ENCODE peak calls at places on chromosome 22, in eight cellular contexts. V, D, R, T, M, I, L and B are unnamed samples.

GRCh38 chr22:19598054-19598855 is 74.0 kb upstream of the CLDN5 start:
- DNase-seq in V (no peak), D (no peak), R (no peak), T (no peak), M (no peak), I (peak), L (no peak), B (no peak)

GRCh38 chr22:29716814-29717213 is 3.0 kb upstream of the CABP7 start:
- DNase-seq in V (peak), D (peak), R (peak), T (peak), M (peak), I (peak), L (peak), B (peak)

GRCh38 chr22:43978558-43978957 is 23.3 kb downstream of the SAMM50 start:
- DNase-seq in V (no peak), D (no peak), R (no peak), T (no peak), M (no peak), I (no peak), L (no peak), B (no peak)

GRCh38 chr22:41447435-41448188 is 1.0 kb upstream of the TOB2 start:
- DNase-seq in V (peak), D (no peak), R (peak), T (peak), M (peak), I (peak), L (peak), B (no peak)

GRCh38 chr22:46040471-46041465 is 63.8 kb upstream of the WNT7B start:
- DNase-seq in V (no peak), D (no peak), R (no peak), T (no peak), M (no peak), I (no peak), L (no peak), B (no peak)

GRCh38 chr22:33922268-33922667 is 2.0 kb upstream of the LARGE1 start:
- DNase-seq in V (peak), D (no peak), R (peak), T (peak), M (peak), I (no peak), L (no peak), B (no peak)

GRCh38 chr22:49272546-49273125 is 555.0 kb downstream of the BRD1 start:
- DNase-seq in V (no peak), D (no peak), R (no peak), T (no peak), M (no peak), I (no peak), L (no peak), B (no peak)

GRCh38 chr22:45073064-45073463 is 63.3 kb upstream of the PHF21B start:
- DNase-seq in V (no peak), D (no peak), R (no peak), T (no peak), M (no peak), I (no peak), L (no peak), B (no peak)

GRCh38 chr22:36362819-36363377 is 24.9 kb downstream of the MYH9 start:
- DNase-seq in V (no peak), D (no peak), R (peak), T (no peak), M (no peak), I (no peak), L (no peak), B (no peak)

GRCh38 chr22:45640291-45640940 is 31.2 kb upstream of the ATXN10 start:
- DNase-seq in V (no peak), D (no peak), R (no peak), T (no peak), M (no peak), I (no peak), L (no peak), B (no peak)

GRCh38 chr22:47593291-47593690 is 830.8 kb downstream of the TBC1D22A start:
- DNase-seq in V (no peak), D (no peak), R (no peak), T (no peak), M (no peak), I (no peak), L (no peak), B (no peak)

GRCh38 chr22:37418627-37419369 is 8.5 kb downstream of the ELFN2 start:
- DNase-seq in V (no peak), D (no peak), R (no peak), T (no peak), M (no peak), I (no peak), L (no peak), B (no peak)

GRCh38 chr22:37417737-37418348 is 9.4 kb downstream of the ELFN2 start:
- DNase-seq in V (no peak), D (no peak), R (no peak), T (peak), M (no peak), I (no peak), L (no peak), B (no peak)

GRCh38 chr22:37419916-37420655 is 7.2 kb downstream of the ELFN2 start:
- DNase-seq in V (no peak), D (no peak), R (peak), T (peak), M (no peak), I (no peak), L (no peak), B (no peak)

GRCh38 chr22:37420656-37421467 is 6.4 kb downstream of the ELFN2 start:
- DNase-seq in V (peak), D (no peak), R (peak), T (peak), M (no peak), I (no peak), L (no peak), B (no peak)

GRCh38 chr22:37419370-37419915 is 7.8 kb downstream of the ELFN2 start:
- DNase-seq in V (no peak), D (no peak), R (peak), T (no peak), M (no peak), I (no peak), L (no peak), B (no peak)
- H3K4me3 ChIP-seq in V (peak), D (peak), R (no peak), T (peak), M (peak), I (no peak), L (no peak), B (peak)

GRCh38 chr22:39312410-39312809 is 7.0 kb downstream of the RPL3 start:
- DNase-seq in V (no peak), D (no peak), R (peak), T (no peak), M (no peak), I (no peak), L (no peak), B (no peak)

GRCh38 chr22:39309364-39309861 is 10.0 kb downstream of the RPL3 start:
- DNase-seq in V (no peak), D (no peak), R (peak), T (no peak), M (no peak), I (no peak), L (no peak), B (no peak)

GRCh38 chr22:39309881-39310714 is 9.3 kb downstream of the RPL3 start:
- DNase-seq in V (peak), D (no peak), R (peak), T (peak), M (no peak), I (no peak), L (no peak), B (no peak)

GRCh38 chr22:39313258-39314001 is 6.0 kb downstream of the RPL3 start:
- DNase-seq in V (no peak), D (no peak), R (no peak), T (no peak), M (no peak), I (no peak), L (no peak), B (no peak)

GRCh38 chr22:39311592-39312400 is 7.6 kb downstream of the RPL3 start:
- DNase-seq in V (no peak), D (no peak), R (peak), T (no peak), M (no peak), I (no peak), L (no peak), B (no peak)
- TF ChIP-seq CTCF in V (no peak), D (no peak), R (no peak), T (no peak), M (no peak), I (no peak), L (no peak), B (no peak)

GRCh38 chr22:37379716-37380115 is 47.6 kb downstream of the ELFN2 start:
- DNase-seq in V (no peak), D (no peak), R (no peak), T (no peak), M (no peak), I (no peak), L (no peak), B (no peak)
- H3K4me3 ChIP-seq in V (no peak), D (no peak), R (no peak), T (no peak), M (no peak), I (no peak), L (no peak), B (no peak)

GRCh38 chr22:18070556-18071306 is 7.1 kb upstream of the PEX26 start:
- DNase-seq in V (no peak), D (no peak), R (no peak), T (no peak), M (no peak), I (no peak), L (no peak), B (no peak)
- TF ChIP-seq CTCF in V (peak), D (peak), R (peak), T (peak), M (no peak), I (peak), L (peak), B (peak)

GRCh38 chr22:38261478-38261803 is 11.4 kb downstream of the TMEM184B start:
- DNase-seq in V (peak), D (no peak), R (peak), T (no peak), M (no peak), I (no peak), L (no peak), B (no peak)
- H3K4me3 ChIP-seq in V (no peak), D (no peak), R (no peak), T (no peak), M (no peak), I (no peak), L (no peak), B (no peak)

GRCh38 chr22:27866136-27867091 is 52.6 kb downstream of the PITPNB start:
- DNase-seq in V (peak), D (peak), R (peak), T (peak), M (no peak), I (no peak), L (peak), B (no peak)

GRCh38 chr22:27859336-27859735 is 57.8 kb upstream of the MN1 start:
- DNase-seq in V (no peak), D (no peak), R (no peak), T (peak), M (no peak), I (no peak), L (no peak), B (no peak)

GRCh38 chr22:27867114-27867957 is 51.7 kb downstream of the PITPNB start:
- DNase-seq in V (peak), D (no peak), R (peak), T (no peak), M (no peak), I (no peak), L (no peak), B (no peak)

GRCh38 chr22:27863556-27863955 is 55.5 kb downstream of the PITPNB start:
- DNase-seq in V (no peak), D (no peak), R (peak), T (no peak), M (no peak), I (no peak), L (no peak), B (no peak)

GRCh38 chr22:27863001-27863400 is 56.1 kb downstream of the PITPNB start:
- DNase-seq in V (no peak), D (no peak), R (no peak), T (no peak), M (no peak), I (no peak), L (no peak), B (no peak)
- TF ChIP-seq CTCF in V (no peak), D (no peak), R (no peak), T (no peak), M (no peak), I (no peak), L (no peak), B (no peak)

GRCh38 chr22:23223566-23224317 is 43.4 kb downstream of the BCR start:
- DNase-seq in V (no peak), D (no peak), R (no peak), T (no peak), M (peak), I (no peak), L (no peak), B (no peak)

GRCh38 chr22:23220485-23221350 is 40.4 kb downstream of the BCR start:
- DNase-seq in V (peak), D (no peak), R (peak), T (peak), M (no peak), I (no peak), L (no peak), B (no peak)

GRCh38 chr22:23221351-23221804 is 41.1 kb downstream of the BCR start:
- DNase-seq in V (no peak), D (no peak), R (no peak), T (no peak), M (no peak), I (peak), L (no peak), B (no peak)

GRCh38 chr22:23222033-23222840 is 41.9 kb downstream of the BCR start:
- DNase-seq in V (no peak), D (no peak), R (no peak), T (no peak), M (no peak), I (peak), L (no peak), B (no peak)

GRCh38 chr22:23222875-23223565 is 42.7 kb downstream of the BCR start:
- DNase-seq in V (no peak), D (no peak), R (no peak), T (no peak), M (no peak), I (peak), L (no peak), B (no peak)
- H3K4me3 ChIP-seq in V (no peak), D (no peak), R (no peak), T (no peak), M (no peak), I (no peak), L (no peak), B (no peak)

GRCh38 chr22:22377335-22377734 is 131.2 kb downstream of the ZNF280B start:
- DNase-seq in V (no peak), D (no peak), R (no peak), T (no peak), M (no peak), I (peak), L (no peak), B (no peak)

GRCh38 chr22:22378446-22379415 is 129.8 kb downstream of the ZNF280B start:
- DNase-seq in V (no peak), D (no peak), R (no peak), T (no peak), M (no peak), I (peak), L (no peak), B (no peak)

GRCh38 chr22:22384267-22384666 is 124.3 kb downstream of the ZNF280B start:
- DNase-seq in V (no peak), D (no peak), R (no peak), T (no peak), M (no peak), I (no peak), L (no peak), B (no peak)

GRCh38 chr22:22376352-22376706 is 131.7 kb downstream of the VPREB1 start:
- DNase-seq in V (no peak), D (no peak), R (no peak), T (no peak), M (no peak), I (no peak), L (no peak), B (no peak)

DNA sequence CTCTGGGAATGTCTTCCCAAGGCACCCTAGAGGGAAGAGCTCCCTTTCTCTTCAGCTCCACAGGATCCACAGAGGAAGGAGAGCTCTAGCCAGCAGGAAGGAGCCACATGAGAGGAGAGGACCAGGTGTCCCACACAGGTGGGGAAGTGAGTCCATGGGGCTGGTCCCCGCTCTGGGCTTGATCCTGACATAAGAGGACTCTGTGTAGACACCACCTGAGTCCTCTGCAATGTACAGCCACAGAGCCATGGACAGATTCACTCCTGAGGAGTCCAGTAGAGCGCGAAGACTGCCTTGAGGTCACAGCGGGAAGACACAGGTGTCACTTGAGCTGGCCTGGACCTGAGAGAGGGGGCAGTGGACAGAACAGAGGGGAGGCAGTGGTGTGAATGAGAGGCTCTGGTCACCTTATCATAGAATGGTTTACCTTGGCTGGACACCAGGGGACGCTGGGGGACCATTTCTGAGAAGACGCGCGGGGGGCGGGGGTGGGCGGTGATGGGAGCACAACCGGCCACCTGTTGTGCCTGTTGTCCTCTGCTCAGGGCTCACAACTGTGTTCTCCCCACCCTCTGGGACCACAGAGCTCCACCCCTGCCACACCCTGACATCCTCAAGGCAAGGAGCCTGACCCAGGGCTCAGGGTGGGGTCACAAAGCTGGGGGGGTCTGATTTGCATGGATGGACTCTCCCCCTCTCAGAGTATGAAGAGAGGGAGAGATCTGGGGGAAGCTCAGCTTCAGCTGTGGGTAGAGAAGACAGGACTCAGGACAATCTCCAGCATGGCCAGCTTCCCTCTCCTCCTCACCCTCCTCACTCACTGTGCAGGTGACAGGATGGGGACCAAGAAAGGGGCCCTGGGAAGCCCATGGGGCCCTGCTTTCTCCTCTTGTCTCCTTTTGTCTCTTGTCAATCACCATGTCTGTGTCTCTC is 128.2 kb downstream of the ZNF280B start:
- DNase-seq in V (no peak), D (no peak), R (no peak), T (no peak), M (no peak), I (peak), L (no peak), B (no peak)
- TF ChIP-seq CTCF in V (peak), D (no peak), R (no peak), T (no peak), M (no peak), I (peak), L (peak), B (peak)

GRCh38 chr22:27554841-27555456 is 246.6 kb downstream of the MN1 start:
- DNase-seq in V (no peak), D (no peak), R (no peak), T (no peak), M (no peak), I (no peak), L (no peak), B (no peak)
- H3K4me3 ChIP-seq in V (no peak), D (no peak), R (no peak), T (no peak), M (no peak), I (no peak), L (no peak), B (no peak)